ENCODE peak calls at places on chromosomes 4 and X, in seven cellular contexts. X, H, S, P, G, F and R are unnamed samples.
A peak's percentile ranks its signal among the peaks of the same experiment; 100 is the strongest.

GRCh38 chr4:131499139-131499873 is 1649.8 kb upstream of the PCDH10 start:
- DNase-seq in X (no peak), H (no peak), S (no peak), P (peak; percentile 22), G (no peak), F (no peak), R (no peak)

GRCh38 chr4:143381171-143382118 is 44.8 kb downstream of the GAB1 start:
- DNase-seq in X (peak; percentile 71), H (peak; percentile 75), S (no peak), P (peak; percentile 25), G (no peak), F (no peak), R (peak; percentile 93)

GRCh38 chr4:94411296-94411695 is 40.4 kb upstream of the PDLIM5 start:
- DNase-seq in X (no peak), H (no peak), S (no peak), P (no peak), G (no peak), F (no peak), R (no peak)

GRCh38 chr4:28229092-28229491 is 1368.5 kb downstream of the STIM2 start:
- DNase-seq in X (no peak), H (no peak), S (no peak), P (peak; percentile 4), G (peak; percentile 62), F (no peak), R (no peak)

GRCh38 chrX:115350696-115351408 is 61.3 kb downstream of the LUZP4 start:
- DNase-seq in X (no peak), H (no peak), S (no peak), P (no peak), G (no peak), F (no peak), R (no peak)

GRCh38 chr4:42636591-42636990 is 20.3 kb downstream of the ATP8A1 start:
- DNase-seq in X (no peak), H (no peak), S (no peak), P (no peak), G (peak; percentile 55), F (no peak), R (no peak)

GRCh38 chrX:107683124-107683895 is 55.0 kb downstream of the PRPS1 start:
- DNase-seq in X (no peak), H (no peak), S (no peak), P (no peak), G (no peak), F (no peak), R (peak; percentile 70)

GRCh38 chr4:144564358-144564757 is 81.6 kb upstream of the HHIP start:
- DNase-seq in X (no peak), H (no peak), S (no peak), P (no peak), G (no peak), F (no peak), R (no peak)

GRCh38 chr4:147714575-147715401 is 17.1 kb upstream of the ARHGAP10 start:
- DNase-seq in X (no peak), H (no peak), S (no peak), P (peak; percentile 58), G (no peak), F (peak; percentile 77), R (peak; percentile 76)

DNA sequence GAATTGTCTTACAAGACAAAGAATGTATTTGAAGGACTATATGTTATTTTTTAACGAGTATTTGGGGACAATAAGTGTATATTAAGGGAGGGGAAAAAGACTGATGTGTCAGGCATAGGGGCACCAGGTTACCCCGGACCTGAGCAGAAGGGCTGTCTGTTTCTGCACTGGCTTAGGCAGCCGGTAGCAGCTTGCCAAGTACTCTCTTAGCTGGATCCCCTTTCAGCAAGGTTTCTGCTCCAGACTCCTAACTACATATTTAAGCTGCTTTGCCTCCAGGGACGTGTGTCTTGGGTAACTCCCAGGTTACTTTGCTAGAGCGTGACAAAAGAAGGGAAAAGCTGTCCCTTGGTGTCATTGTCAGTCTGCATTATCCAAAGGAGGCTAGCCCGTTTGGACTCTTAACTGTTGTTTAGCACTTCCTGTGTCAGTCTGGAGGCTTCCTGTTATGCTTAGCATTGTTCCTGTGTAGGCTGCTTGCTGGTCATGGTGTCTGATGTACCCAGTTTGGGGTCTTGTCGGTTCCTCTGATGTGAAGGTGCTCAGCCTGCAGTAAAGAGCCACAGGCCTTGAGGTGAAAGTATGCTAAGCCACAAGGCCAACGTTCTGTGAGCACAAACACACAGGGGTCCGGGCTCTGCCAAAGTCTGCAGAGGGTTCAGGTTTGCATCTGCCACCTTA is 11.6 kb downstream of the CXCR3 start:
- DNase-seq in X (no peak), H (no peak), S (peak; percentile 35), P (no peak), G (no peak), F (no peak), R (no peak)
- H3K4me3 ChIP-seq in X (no peak overlapping the region), H (no peak overlapping the region), S (no peak overlapping the region), P (no peak overlapping the region), G (no peak overlapping the region), F (no peak overlapping the region), R (no peak overlapping the region)

GRCh38 chrX:154401918-154402621 is 3.9 kb downstream of the RPL10 start:
- DNase-seq in X (no peak), H (no peak), S (no peak), P (peak; percentile 29), G (no peak), F (no peak), R (no peak)

GRCh38 chrX:154401045-154401799 is 3.0 kb downstream of the RPL10 start:
- DNase-seq in X (no peak), H (no peak), S (peak; percentile 24), P (no peak), G (no peak), F (no peak), R (no peak)

GRCh38 chrX:154397888-154398667 is at the start of gene RPL10:
- DNase-seq in X (peak; percentile 94), H (peak; percentile 93), S (peak; percentile 92), P (peak; percentile 98), G (peak; percentile 96), F (peak; percentile 98), R (peak; percentile 91)

GRCh38 chrX:154398668-154399526 is 720 bp downstream of the RPL10 start:
- DNase-seq in X (peak; percentile 86), H (peak; percentile 87), S (peak; percentile 83), P (peak; percentile 89), G (peak; percentile 82), F (peak; percentile 69), R (peak; percentile 86)

DNA sequence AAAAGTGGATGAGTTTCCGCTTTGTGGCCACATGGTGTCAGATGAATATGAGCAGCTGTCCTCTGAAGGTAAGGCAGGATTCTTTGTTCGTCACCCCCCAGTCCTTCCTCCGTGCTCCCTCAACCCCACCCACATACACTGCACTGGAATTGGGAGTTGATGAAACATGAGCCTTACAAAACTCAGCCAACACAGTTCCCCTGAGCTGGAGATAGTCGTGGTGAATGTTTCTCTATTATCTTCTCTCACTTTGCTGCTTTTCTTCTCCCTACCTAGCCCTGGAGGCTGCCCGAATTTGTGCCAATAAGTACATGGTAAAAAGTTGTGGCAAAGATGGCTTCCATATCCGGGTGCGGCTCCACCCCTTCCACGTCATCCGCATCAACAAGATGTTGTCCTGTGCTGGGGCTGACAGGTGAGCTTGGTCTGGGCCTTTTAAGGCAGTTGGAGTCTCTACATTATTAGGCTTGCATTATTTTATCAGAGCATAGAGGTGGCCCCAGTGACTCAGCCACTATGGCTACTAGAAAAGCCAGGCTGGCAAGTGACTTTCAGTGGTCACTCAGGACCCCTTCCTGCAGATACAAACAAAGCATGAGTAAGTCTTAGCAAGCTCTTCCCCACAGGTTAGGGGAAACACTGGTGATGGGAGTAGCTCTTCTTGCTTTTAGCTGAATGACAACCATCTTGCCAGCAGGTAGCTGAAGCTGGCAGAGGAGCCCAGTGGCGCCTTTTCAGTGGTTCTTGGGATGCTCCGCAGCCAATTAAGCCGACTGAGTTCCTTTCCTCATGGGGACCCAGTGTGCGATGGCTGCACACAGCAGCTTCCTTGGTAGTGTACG is 1.6 kb downstream of the RPL10 start:
- DNase-seq in X (no peak), H (no peak), S (peak; percentile 48), P (no peak), G (no peak), F (peak; percentile 73), R (no peak)
- H3K4me3 ChIP-seq in X (peak overlapping the region; percentile 84), H (peak overlapping the region; percentile 97), S (peak overlapping the region; percentile 55), P (peak overlapping the region; percentile 93), G (peak overlapping the region; percentile 78), F (peak overlapping the region; percentile 79), R (peak overlapping the region; percentile 81)

DNA sequence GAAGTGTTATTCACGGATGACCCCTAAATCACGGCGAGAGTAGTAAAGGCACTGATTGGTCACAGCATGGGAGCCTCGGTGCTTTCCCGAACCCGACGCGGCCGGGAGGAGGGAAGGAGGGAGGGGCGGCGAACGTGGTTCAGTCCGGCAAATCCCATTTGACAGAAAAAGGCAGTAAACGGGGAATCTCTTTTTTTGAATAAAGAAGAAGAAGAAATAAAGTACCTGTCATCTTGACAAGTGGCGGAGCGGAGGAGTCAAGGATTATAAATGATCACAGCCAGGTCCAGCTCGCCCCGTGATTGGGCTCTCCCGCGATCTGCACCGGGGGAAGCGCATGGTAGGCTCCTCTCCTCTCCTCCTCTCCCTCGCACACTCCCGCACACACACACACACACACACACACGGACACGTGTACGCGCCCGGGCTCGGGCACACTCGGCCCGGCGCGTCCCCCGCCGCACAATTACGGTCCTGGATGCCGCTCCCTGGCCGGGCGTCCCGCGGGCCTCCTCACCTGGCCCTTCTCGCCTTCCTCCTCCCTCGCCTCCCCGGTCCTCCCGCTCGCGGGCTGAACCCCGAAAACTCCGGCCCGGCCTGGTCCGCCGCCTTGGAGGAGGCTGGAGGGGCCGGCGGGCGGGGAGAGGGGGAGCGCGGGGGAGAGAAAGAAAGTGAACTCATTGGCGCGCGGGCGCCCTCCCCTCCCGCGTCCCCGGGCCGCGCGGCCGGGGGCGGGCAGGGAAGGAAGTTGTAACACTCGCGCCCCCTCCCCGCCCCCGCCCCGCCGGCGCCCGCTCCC is 99.2 kb upstream of the TENM3 start:
- DNase-seq in X (peak; percentile 46), H (no peak), S (no peak), P (no peak), G (peak; percentile 88), F (peak; percentile 95), R (no peak)
- H3K4me3 ChIP-seq in X (peak overlapping the region; percentile 65), H (peak overlapping the region; percentile 62), S (no peak overlapping the region), P (no peak overlapping the region), G (peak overlapping the region; percentile 98), F (peak overlapping the region; percentile 81), R (peak overlapping the region; percentile 54)

GRCh38 chr4:85777908-85778808 is 303.2 kb downstream of the ARHGAP24 start:
- DNase-seq in X (no peak), H (no peak), S (no peak), P (no peak), G (no peak), F (no peak), R (no peak)
- H3K4me3 ChIP-seq in X (peak overlapping the region; percentile 25), H (peak overlapping the region; percentile 53), S (no peak overlapping the region), P (no peak overlapping the region), G (no peak overlapping the region), F (peak overlapping the region; percentile 80), R (peak overlapping the region; percentile 44)